ENCODE peak calls at places on chromosomes 12 and 14, in five cellular contexts. One of them, this sample, is unnamed.

GRCh38 chr12:98373982-98374381 is 141.4 kb upstream of the TMPO start:
- DNase-seq in heart right ventricle: no peak
- DNase-seq in CD4-positive, alpha-beta T cell: no peak
- DNase-seq in coronary artery: no peak
- DNase-seq in caudate nucleus: no peak
- DNase-seq in this sample: no peak

GRCh38 chr12:63965936-63966602 is 121.6 kb downstream of the SRGAP1 start:
- DNase-seq in heart right ventricle: no peak
- DNase-seq in CD4-positive, alpha-beta T cell: no peak
- DNase-seq in coronary artery: no peak
- DNase-seq in caudate nucleus: no peak
- DNase-seq in this sample: no peak

GRCh38 chr12:30578426-30578825 is 117.2 kb downstream of the IPO8 start:
- DNase-seq in heart right ventricle: no peak
- DNase-seq in CD4-positive, alpha-beta T cell: no peak
- DNase-seq in coronary artery: no peak
- DNase-seq in caudate nucleus: no peak
- DNase-seq in this sample: no peak

GRCh38 chr12:82858534-82858917 is 171.8 kb downstream of the TMTC2 start:
- DNase-seq in heart right ventricle: no peak
- DNase-seq in CD4-positive, alpha-beta T cell: no peak
- DNase-seq in coronary artery: no peak
- DNase-seq in caudate nucleus: no peak
- DNase-seq in this sample: no peak

GRCh38 chr12:46942579-46942978 is 116.8 kb upstream of the SLC38A4 start:
- DNase-seq in heart right ventricle: no peak
- DNase-seq in CD4-positive, alpha-beta T cell: no peak
- DNase-seq in coronary artery: no peak
- DNase-seq in caudate nucleus: no peak
- DNase-seq in this sample: no peak

GRCh38 chr12:109052415-109053323 is at the start of gene USP30:
- DNase-seq in heart right ventricle: peak
- DNase-seq in CD4-positive, alpha-beta T cell: peak
- DNase-seq in coronary artery: peak
- DNase-seq in caudate nucleus: peak
- DNase-seq in this sample: peak

GRCh38 chr12:120466560-120467315 is 2.8 kb downstream of the SRSF9 start:
- DNase-seq in heart right ventricle: no peak
- DNase-seq in CD4-positive, alpha-beta T cell: peak
- DNase-seq in coronary artery: no peak
- DNase-seq in caudate nucleus: no peak
- DNase-seq in this sample: no peak

GRCh38 chr12:29145372-29146170 is 3.5 kb upstream of the FAR2 start:
- DNase-seq in heart right ventricle: no peak
- DNase-seq in CD4-positive, alpha-beta T cell: no peak
- DNase-seq in coronary artery: no peak
- DNase-seq in caudate nucleus: no peak
- DNase-seq in this sample: no peak

GRCh38 chr14:104237651-104238423 is 99.5 kb downstream of the KIF26A start:
- DNase-seq in heart right ventricle: no peak
- DNase-seq in CD4-positive, alpha-beta T cell: no peak
- DNase-seq in coronary artery: peak
- DNase-seq in caudate nucleus: no peak
- DNase-seq in this sample: peak

GRCh38 chr12:20624718-20625117 is 70.4 kb upstream of the SLCO1C1 start:
- DNase-seq in heart right ventricle: no peak
- DNase-seq in CD4-positive, alpha-beta T cell: no peak
- DNase-seq in coronary artery: no peak
- DNase-seq in caudate nucleus: no peak
- DNase-seq in this sample: no peak

GRCh38 chr14:34029921-34030334 is 79.1 kb upstream of the EGLN3 start:
- DNase-seq in heart right ventricle: peak
- DNase-seq in CD4-positive, alpha-beta T cell: no peak
- DNase-seq in coronary artery: no peak
- DNase-seq in caudate nucleus: no peak
- DNase-seq in this sample: no peak

GRCh38 chr12:106063826-106064575 is 74.8 kb downstream of the NUAK1 start:
- DNase-seq in heart right ventricle: no peak
- DNase-seq in CD4-positive, alpha-beta T cell: no peak
- DNase-seq in coronary artery: no peak
- DNase-seq in caudate nucleus: no peak
- DNase-seq in this sample: no peak

GRCh38 chr14:90381999-90382451 is 14.8 kb upstream of the CALM1 start:
- DNase-seq in heart right ventricle: peak
- DNase-seq in CD4-positive, alpha-beta T cell: peak
- DNase-seq in coronary artery: no peak
- DNase-seq in caudate nucleus: no peak
- DNase-seq in this sample: no peak

GRCh38 chr14:39050389-39050788 is 52.6 kb downstream of the SEC23A start:
- DNase-seq in heart right ventricle: no peak
- DNase-seq in CD4-positive, alpha-beta T cell: no peak
- DNase-seq in coronary artery: no peak
- DNase-seq in caudate nucleus: no peak
- DNase-seq in this sample: no peak

GRCh38 chr12:114666746-114667668 is 17.0 kb downstream of the TBX3 start:
- DNase-seq in heart right ventricle: no peak
- DNase-seq in CD4-positive, alpha-beta T cell: no peak
- DNase-seq in coronary artery: no peak
- DNase-seq in caudate nucleus: no peak
- DNase-seq in this sample: no peak

GRCh38 chr12:56206373-56207166 is 15.2 kb downstream of the RNF41 start:
- DNase-seq in heart right ventricle: peak
- DNase-seq in CD4-positive, alpha-beta T cell: peak
- DNase-seq in coronary artery: no peak
- DNase-seq in caudate nucleus: no peak
- DNase-seq in this sample: peak

GRCh38 chr12:111367661-111368221 is 1.2 kb downstream of the PHETA1 start:
- DNase-seq in heart right ventricle: peak
- DNase-seq in CD4-positive, alpha-beta T cell: no peak
- DNase-seq in coronary artery: no peak
- DNase-seq in caudate nucleus: no peak
- DNase-seq in this sample: no peak

GRCh38 chr14:94421316-94421715 is 31.3 kb downstream of the SERPINA11 start:
- DNase-seq in heart right ventricle: no peak
- DNase-seq in CD4-positive, alpha-beta T cell: no peak
- DNase-seq in coronary artery: no peak
- DNase-seq in caudate nucleus: no peak
- DNase-seq in this sample: no peak

GRCh38 chr14:42222924-42223471 is 616.3 kb downstream of the LRFN5 start:
- DNase-seq in heart right ventricle: no peak
- DNase-seq in CD4-positive, alpha-beta T cell: no peak
- DNase-seq in coronary artery: no peak
- DNase-seq in caudate nucleus: no peak
- DNase-seq in this sample: no peak

GRCh38 chr14:31692376-31692781 is 131.2 kb downstream of the NUBPL start:
- DNase-seq in heart right ventricle: no peak
- DNase-seq in CD4-positive, alpha-beta T cell: no peak
- DNase-seq in coronary artery: no peak
- DNase-seq in caudate nucleus: no peak
- DNase-seq in this sample: no peak

GRCh38 chr12:105427883-105428282 is 97.4 kb downstream of the C12orf75 start:
- DNase-seq in heart right ventricle: no peak
- DNase-seq in CD4-positive, alpha-beta T cell: no peak
- DNase-seq in coronary artery: no peak
- DNase-seq in caudate nucleus: no peak
- DNase-seq in this sample: no peak

GRCh38 chr12:50017047-50017446 is 8.2 kb downstream of the RACGAP1 start:
- DNase-seq in heart right ventricle: no peak
- DNase-seq in CD4-positive, alpha-beta T cell: no peak
- DNase-seq in coronary artery: peak
- DNase-seq in caudate nucleus: no peak
- DNase-seq in this sample: peak

GRCh38 chr12:62345667-62346066 is 85.5 kb downstream of the USP15 start:
- DNase-seq in heart right ventricle: no peak
- DNase-seq in CD4-positive, alpha-beta T cell: no peak
- DNase-seq in coronary artery: no peak
- DNase-seq in caudate nucleus: no peak
- DNase-seq in this sample: no peak

GRCh38 chr14:95285566-95285965 is 34.1 kb downstream of the CLMN start:
- DNase-seq in heart right ventricle: no peak
- DNase-seq in CD4-positive, alpha-beta T cell: no peak
- DNase-seq in coronary artery: peak
- DNase-seq in caudate nucleus: no peak
- DNase-seq in this sample: no peak

GRCh38 chr12:89821901-89822300 is 113.3 kb upstream of the ATP2B1 start:
- DNase-seq in heart right ventricle: no peak
- DNase-seq in CD4-positive, alpha-beta T cell: no peak
- DNase-seq in coronary artery: no peak
- DNase-seq in caudate nucleus: no peak
- DNase-seq in this sample: no peak
- H3K27ac ChIP-seq in heart right ventricle: no peak
- H3K27ac ChIP-seq in CD4-positive, alpha-beta T cell: no peak
- H3K27ac ChIP-seq in coronary artery: no peak
- H3K27ac ChIP-seq in caudate nucleus: no peak
- H3K27ac ChIP-seq in this sample: no peak

GRCh38 chr12:42360747-42361403 is 34.9 kb downstream of the PPHLN1 start:
- DNase-seq in heart right ventricle: no peak
- DNase-seq in CD4-positive, alpha-beta T cell: no peak
- DNase-seq in coronary artery: no peak
- DNase-seq in caudate nucleus: no peak
- DNase-seq in this sample: no peak
- H3K27ac ChIP-seq in heart right ventricle: no peak
- H3K27ac ChIP-seq in CD4-positive, alpha-beta T cell: no peak
- H3K27ac ChIP-seq in coronary artery: no peak
- H3K27ac ChIP-seq in caudate nucleus: no peak
- H3K27ac ChIP-seq in this sample: no peak

DNA sequence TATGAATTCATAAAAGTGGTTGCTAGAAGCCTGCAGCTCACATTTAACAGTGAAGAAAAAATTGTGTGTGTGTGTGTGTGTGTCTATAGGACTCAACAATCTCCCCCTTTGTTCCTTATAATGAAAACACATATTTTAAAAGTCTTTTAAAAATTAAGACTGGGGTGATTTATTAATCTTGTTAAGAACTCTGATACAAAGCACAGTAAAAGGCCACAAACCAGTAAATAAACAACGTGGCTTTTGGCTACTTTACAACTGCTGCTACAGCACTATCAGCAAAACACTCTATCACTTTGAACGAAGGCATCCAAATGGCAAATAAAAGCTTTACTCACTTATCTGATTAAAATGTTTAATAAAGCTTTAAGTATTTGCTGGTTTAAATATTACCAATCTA is 614 bp upstream of the VCPKMT start:
- DNase-seq in heart right ventricle: no peak
- DNase-seq in CD4-positive, alpha-beta T cell: no peak
- DNase-seq in coronary artery: no peak
- DNase-seq in caudate nucleus: no peak
- DNase-seq in this sample: no peak
- H3K27ac ChIP-seq in heart right ventricle: peak
- H3K27ac ChIP-seq in CD4-positive, alpha-beta T cell: peak
- H3K27ac ChIP-seq in coronary artery: peak
- H3K27ac ChIP-seq in caudate nucleus: peak
- H3K27ac ChIP-seq in this sample: peak

GRCh38 chr14:72479471-72479931 is 414.4 kb downstream of the DPF3 start:
- DNase-seq in heart right ventricle: no peak
- DNase-seq in CD4-positive, alpha-beta T cell: no peak
- DNase-seq in coronary artery: no peak
- DNase-seq in caudate nucleus: no peak
- DNase-seq in this sample: no peak
- H3K27ac ChIP-seq in heart right ventricle: no peak
- H3K27ac ChIP-seq in CD4-positive, alpha-beta T cell: no peak
- H3K27ac ChIP-seq in coronary artery: no peak
- H3K27ac ChIP-seq in caudate nucleus: no peak
- H3K27ac ChIP-seq in this sample: no peak

DNA sequence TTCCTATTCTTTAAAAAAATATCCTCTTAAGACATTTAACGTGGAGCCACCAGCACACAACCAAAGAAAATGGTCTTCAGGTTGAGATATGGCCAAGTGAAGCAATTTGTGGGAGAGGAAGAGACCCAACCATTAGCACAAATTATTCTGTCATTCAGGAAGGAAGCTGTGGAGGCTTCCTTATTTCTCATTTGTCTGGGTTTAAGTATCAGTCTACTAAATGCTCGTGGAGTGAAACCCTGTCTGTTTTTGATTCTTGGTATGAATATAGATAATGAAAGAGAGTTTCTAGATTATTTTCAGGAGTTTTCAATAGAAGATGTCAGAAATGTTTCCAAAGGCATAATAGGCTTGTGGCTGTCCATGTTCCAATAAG is 125.1 kb downstream of the GPR65 start:
- DNase-seq in heart right ventricle: no peak
- DNase-seq in CD4-positive, alpha-beta T cell: no peak
- DNase-seq in coronary artery: no peak
- DNase-seq in caudate nucleus: no peak
- DNase-seq in this sample: no peak
- H3K27ac ChIP-seq in heart right ventricle: peak
- H3K27ac ChIP-seq in CD4-positive, alpha-beta T cell: no peak
- H3K27ac ChIP-seq in coronary artery: peak
- H3K27ac ChIP-seq in caudate nucleus: no peak
- H3K27ac ChIP-seq in this sample: no peak

DNA sequence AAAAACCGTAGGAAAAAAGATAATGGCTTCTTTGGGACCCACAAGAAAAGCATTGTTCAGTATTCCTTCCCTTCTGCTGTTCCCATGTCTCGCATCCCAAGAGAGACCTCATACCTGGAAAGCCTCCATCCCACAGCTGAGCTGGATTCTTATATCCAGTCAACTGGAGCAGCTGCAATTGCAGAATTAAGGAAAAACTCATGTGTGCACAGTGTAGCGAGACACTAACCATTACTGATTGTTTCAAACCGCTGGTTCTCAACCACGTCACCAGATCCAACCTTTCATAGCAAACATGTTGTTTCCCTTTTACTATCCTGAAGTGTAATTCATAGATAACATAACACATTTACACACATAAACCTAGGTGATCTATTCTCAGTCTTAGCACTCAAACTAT is 5.5 kb upstream of the RNASE10 start:
- DNase-seq in heart right ventricle: no peak
- DNase-seq in CD4-positive, alpha-beta T cell: no peak
- DNase-seq in coronary artery: no peak
- DNase-seq in caudate nucleus: no peak
- DNase-seq in this sample: no peak
- H3K27ac ChIP-seq in heart right ventricle: peak
- H3K27ac ChIP-seq in CD4-positive, alpha-beta T cell: no peak
- H3K27ac ChIP-seq in coronary artery: no peak
- H3K27ac ChIP-seq in caudate nucleus: no peak
- H3K27ac ChIP-seq in this sample: no peak

DNA sequence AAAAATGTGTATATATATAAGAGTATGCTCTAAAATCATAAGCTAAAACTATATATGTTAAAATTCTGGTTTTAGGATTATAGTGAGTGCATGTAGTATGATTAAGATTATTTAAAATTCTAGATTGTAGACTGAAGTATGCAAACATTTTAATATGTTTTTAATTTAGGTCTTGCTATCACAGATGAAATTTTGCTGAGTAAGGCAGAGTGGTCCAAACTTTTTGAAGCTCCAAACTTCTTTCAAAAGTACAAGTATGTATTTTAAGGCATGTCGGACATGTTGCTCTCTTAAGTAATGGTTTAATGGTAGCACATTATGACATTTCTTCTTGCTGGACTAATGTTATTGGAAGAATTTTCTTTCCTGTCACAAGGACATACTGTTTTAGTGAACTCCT is 34.6 kb downstream of the PAPOLA start:
- DNase-seq in heart right ventricle: no peak
- DNase-seq in CD4-positive, alpha-beta T cell: no peak
- DNase-seq in coronary artery: no peak
- DNase-seq in caudate nucleus: no peak
- DNase-seq in this sample: no peak
- H3K27ac ChIP-seq in heart right ventricle: no peak
- H3K27ac ChIP-seq in CD4-positive, alpha-beta T cell: no peak
- H3K27ac ChIP-seq in coronary artery: no peak
- H3K27ac ChIP-seq in caudate nucleus: no peak
- H3K27ac ChIP-seq in this sample: no peak